ENCODE peak calls at places on chromosomes 16 and 17, in five cellular contexts. N is GM12878, O is HEK293T, P is HepG2, Y is H1. V is an unnamed sample.

GRCh38 chr17:17679748-17680147 is 1.5 kb upstream of the RAI1 start:
- DNase-seq in P (no peak), N (no peak), Y (no peak), O (no peak), V (no peak)

GRCh38 chr16:87207509-87207908 is 109.7 kb downstream of the C16orf95 start:
- DNase-seq in N (no peak), Y (no peak), O (no peak), P (no peak), V (no peak)

GRCh38 chr16:54285414-54286066 is 1.0 kb downstream of the IRX3 start:
- DNase-seq in N (no peak), P (peak; percentile 38), O (peak; percentile 20), Y (no peak), V (no peak)

GRCh38 chr17:82020874-82021727 is 1.6 kb downstream of the CENPX start:
- DNase-seq in O (no peak), N (no peak), Y (no peak), P (peak; percentile 86), V (no peak)

GRCh38 chr17:27747462-27748359 is 52.6 kb downstream of the NOS2 start:
- DNase-seq in N (no peak), P (no peak), Y (peak; percentile 43), O (no peak), V (peak; percentile 28)

GRCh38 chr16:28292731-28293588 is 635 bp downstream of the SBK1 start:
- DNase-seq in P (no peak), O (peak; percentile 26), N (no peak), Y (no peak), V (no peak)

GRCh38 chr16:71250461-71251232 is 20.1 kb upstream of the HYDIN start:
- DNase-seq in N (no peak), Y (no peak), P (no peak), O (no peak), V (no peak)

GRCh38 chr16:83470406-83470805 is 337.4 kb upstream of the HSBP1 start:
- DNase-seq in P (no peak), Y (no peak), O (no peak), N (no peak), V (no peak)

GRCh38 chr17:53837131-53837530 is 14.4 kb downstream of the KIF2B start:
- DNase-seq in P (no peak), Y (no peak), N (no peak), O (no peak), V (no peak)

GRCh38 chr16:49158029-49158642 is 123.5 kb downstream of the CBLN1 start:
- DNase-seq in O (peak; percentile 41), P (peak; percentile 32), N (no peak), Y (no peak), V (peak; percentile 64)

GRCh38 chr17:2924211-2924610 is 128.0 kb downstream of the RAP1GAP2 start:
- DNase-seq in O (no peak), Y (no peak), N (no peak), P (no peak), V (no peak)

GRCh38 chr16:52825882-52826281 is 226.8 kb downstream of the CHD9NB start:
- DNase-seq in N (no peak), Y (no peak), O (no peak), P (no peak), V (no peak)

GRCh38 chr17:36183811-36184765 is 7.7 kb upstream of the TBC1D3B start:
- DNase-seq in P (no peak), N (no peak), Y (no peak), O (no peak), V (no peak)

GRCh38 chr16:90078594-90078895 is 1.4 kb upstream of the PRDM7 start:
- DNase-seq in P (no peak), O (no peak), N (no peak), Y (no peak), V (no peak)

GRCh38 chr16:30697264-30698138 is 1.5 kb upstream of the SRCAP start:
- DNase-seq in O (peak; percentile 99), P (no peak), N (no peak), Y (peak; percentile 93), V (no peak)

GRCh38 chr16:82639666-82640336 is 13.0 kb downstream of the CDH13 start:
- DNase-seq in N (no peak), O (peak; percentile 47), P (peak; percentile 46), Y (no peak), V (no peak)

GRCh38 chr17:76584427-76585047 is 1.1 kb downstream of the ST6GALNAC2 start:
- DNase-seq in O (no peak), N (no peak), Y (no peak), P (no peak), V (no peak)

GRCh38 chr16:88705076-88705684 is 1.0 kb downstream of the RNF166 start:
- DNase-seq in P (no peak), Y (no peak), O (no peak), N (no peak), V (no peak)

GRCh38 chr17:47286198-47286914 is 32.7 kb downstream of the ITGB3 start:
- DNase-seq in N (peak; percentile 98), P (no peak), Y (no peak), O (no peak), V (no peak)

GRCh38 chr16:53912155-53912554 is 208.2 kb downstream of the FTO start:
- DNase-seq in P (no peak), N (peak; percentile 2), Y (no peak), O (no peak), V (no peak)

GRCh38 chr17:6831662-6832263 is at the start of gene TEKT1:
- DNase-seq in N (no peak), Y (peak; percentile 54), O (peak; percentile 86), P (peak; percentile 77), V (peak; percentile 74)
- TF ChIP-seq SUZ12 in N (no peak), Y (no peak), O (no peak), P (no peak), V (no peak)

DNA sequence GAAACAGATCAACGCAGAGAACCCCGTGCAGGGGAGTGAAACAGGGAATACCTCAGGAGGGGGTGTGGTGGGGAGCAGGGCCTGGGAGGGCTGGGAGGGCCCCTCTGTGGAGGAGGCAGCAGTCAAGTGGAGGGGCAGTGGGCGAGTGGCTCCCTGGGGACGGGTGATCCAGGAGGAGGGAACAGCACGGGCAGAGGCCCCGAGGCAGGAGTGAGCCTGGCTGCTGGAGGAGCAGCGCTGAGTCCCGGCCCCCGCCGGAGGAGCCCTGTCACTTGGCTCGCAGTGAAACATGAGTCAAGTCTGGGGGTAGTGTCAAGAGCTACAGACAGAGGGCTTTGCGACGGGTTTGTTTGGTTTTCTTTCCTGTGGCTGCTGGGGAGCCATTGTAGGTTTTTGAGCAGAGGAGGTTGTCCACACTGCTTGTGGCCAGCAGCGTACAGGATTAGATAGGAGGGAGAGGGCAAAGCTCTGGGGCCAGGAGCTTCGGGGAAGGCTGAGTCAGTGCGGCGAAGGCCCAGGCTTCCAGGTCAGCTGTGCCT is 115.7 kb upstream of the CIBAR2 start:
- DNase-seq in O (peak; percentile 72), P (no peak), N (no peak), Y (no peak), V (no peak)
- TF ChIP-seq SUZ12 in O (no peak), P (no peak), N (no peak), Y (no peak), V (no peak)

DNA sequence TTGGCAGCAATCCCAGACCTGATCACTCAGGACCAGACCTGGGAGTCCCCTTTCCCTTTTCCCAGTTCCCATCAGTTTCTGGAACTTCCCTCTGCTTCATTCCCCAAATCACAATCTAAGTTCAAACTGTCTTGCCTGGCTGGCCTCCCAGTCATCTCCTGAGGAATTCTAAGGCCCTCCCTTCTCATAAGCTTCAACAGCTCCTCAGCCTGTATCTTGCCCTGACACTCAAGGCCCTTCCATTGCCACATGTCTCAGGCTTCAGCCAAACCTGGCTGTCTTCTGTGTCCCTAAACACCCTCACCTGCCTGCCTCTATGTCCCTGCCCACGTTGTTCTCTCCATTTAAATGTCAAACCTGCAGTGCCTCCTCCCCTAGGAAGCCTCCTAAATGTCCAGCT is 11.9 kb upstream of the PHF12 start:
- DNase-seq in N (no peak), P (no peak), O (no peak), Y (no peak), V (no peak)
- TF ChIP-seq SUZ12 in N (no peak), P (no peak), O (no peak), Y (no peak), V (no peak)

DNA sequence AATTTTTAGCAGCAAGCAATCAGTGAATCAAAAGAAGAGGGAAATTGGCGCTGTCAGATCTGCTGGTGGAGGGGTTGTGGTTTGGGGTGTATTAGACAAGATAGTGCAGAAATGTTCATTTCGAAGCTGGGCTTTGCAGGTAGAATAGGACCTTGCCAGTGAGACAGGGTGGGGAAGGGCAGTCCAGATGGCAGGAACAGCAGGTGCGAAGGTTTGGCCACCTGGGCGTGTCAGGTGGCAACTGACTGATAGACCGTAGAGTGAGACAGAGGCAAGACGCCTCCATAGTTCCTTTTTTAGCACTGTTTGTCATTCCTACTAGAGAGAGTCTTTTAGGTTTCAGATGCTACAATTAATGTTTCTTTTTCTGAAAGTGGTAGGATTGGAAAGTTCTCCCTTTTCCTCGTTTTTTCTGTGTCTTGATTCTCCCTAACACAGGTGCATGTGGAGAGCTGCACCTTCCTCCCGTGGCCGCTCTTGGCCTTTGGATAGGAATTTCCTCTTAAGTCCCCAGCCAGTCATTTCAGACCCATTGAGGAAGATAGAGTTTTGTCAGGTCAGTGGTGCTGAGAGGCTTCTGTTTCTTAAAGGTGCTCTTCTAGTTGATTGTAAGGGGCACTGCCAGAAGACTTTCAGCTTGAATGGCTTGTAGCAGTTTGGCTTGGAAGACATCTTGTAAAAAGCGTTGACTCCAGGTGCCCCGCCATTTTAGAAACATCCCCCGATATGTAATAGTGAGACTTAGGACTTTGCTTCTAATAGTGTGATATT is 315.6 kb downstream of the SNX29 start:
- DNase-seq in Y (no peak), N (no peak), P (no peak), O (no peak), V (no peak)
- TF ChIP-seq SUZ12 in Y (no peak), N (no peak), P (no peak), O (no peak), V (no peak)

DNA sequence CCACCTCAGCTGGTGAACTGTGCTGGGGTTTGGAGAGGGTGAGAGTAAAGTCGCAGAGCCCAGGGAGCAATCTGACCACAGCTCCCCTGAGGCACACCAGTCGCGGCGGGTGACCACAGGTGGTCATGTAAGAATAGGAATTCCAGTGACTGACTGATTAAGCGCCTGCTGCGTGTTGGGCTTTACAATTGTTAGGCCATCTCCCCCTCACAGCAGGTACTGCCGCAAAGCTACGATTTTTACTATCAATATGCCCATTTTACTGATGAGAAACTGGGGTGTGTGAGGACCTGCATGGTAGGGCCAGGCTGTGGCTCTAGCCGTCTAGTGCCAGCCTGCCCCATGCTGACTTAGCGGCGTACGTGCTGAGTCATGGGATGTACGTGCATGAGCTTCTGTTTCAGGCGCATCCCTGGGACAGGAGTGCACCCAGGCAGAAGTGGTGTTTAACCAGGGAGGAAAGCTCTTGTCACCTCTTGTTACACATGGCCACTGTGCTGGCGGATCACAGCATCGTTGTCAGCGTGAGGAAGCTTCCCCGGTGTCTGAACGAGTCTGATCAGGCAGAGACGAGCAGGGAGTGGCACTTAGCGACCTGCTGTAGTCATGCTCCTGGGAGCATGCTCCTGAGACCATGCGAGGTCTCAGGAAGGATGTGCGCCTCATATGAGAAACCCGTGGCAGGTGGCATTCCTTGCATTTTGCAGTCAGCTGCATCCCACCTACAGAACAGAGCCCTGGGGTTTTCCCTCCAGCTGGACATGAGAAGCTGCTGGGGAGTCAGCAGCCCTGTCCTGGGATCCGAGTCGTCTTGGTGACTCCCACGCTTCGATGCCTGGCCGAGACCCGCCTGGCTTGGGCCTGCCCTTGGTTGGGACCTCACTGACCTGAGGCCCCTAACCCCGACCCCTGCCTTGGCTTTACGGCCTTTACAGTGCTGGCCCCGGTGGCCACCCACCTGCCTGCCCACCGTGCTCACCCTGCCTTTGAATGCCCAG is 163.7 kb upstream of the CHMP6 start:
- DNase-seq in N (no peak), Y (peak; percentile 41), P (no peak), O (no peak), V (no peak)
- TF ChIP-seq SUZ12 in N (no peak), Y (no peak), P (no peak), O (no peak), V (no peak)

V was measured in NT2/D1.